ENCODE peak calls at places on chromosomes 13 and 19, in ten cellular contexts. E, Q, T, C, L, Z, W, S, K and O are unnamed samples.
A peak's percentile ranks its signal among the peaks of the same experiment; 100 is the strongest.

GRCh38 chr19:51094696-51095279 is 12.1 kb upstream of the KLK14 start:
- DNase-seq in E (peak; percentile 27), Q (no peak), T (peak; percentile 60), C (peak; percentile 72), L (no peak), Z (peak; percentile 89), W (peak; percentile 51), S (no peak), K (no peak), O (no peak)

GRCh38 chr19:38412491-38412890 is 9.6 kb downstream of the FAM98C start:
- DNase-seq in E (no peak), Q (no peak), T (no peak), C (no peak), L (no peak), Z (no peak), W (no peak), S (no peak), K (no peak), O (no peak)

GRCh38 chr13:113835461-113836274 is 28.2 kb downstream of the GAS6 start:
- DNase-seq in E (no peak), Q (peak; percentile 79), T (peak; percentile 30), C (no peak), L (no peak), Z (peak; percentile 56), W (peak; percentile 70), S (peak; percentile 75), K (no peak), O (no peak)

GRCh38 chr13:106602178-106602577 is 34.2 kb upstream of the ARGLU1 start:
- DNase-seq in E (no peak), Q (no peak), T (no peak), C (no peak), L (no peak), Z (no peak), W (no peak), S (no peak), K (no peak), O (peak; percentile 68)

GRCh38 chr19:8209965-8210659 is 942 bp downstream of the CERS4 start:
- DNase-seq in E (no peak), Q (no peak), T (no peak), C (no peak), L (no peak), Z (no peak), W (no peak), S (no peak), K (no peak), O (no peak)

GRCh38 chr13:71677114-71677513 is 189.9 kb downstream of the DACH1 start:
- DNase-seq in E (no peak), Q (no peak), T (no peak), C (no peak), L (no peak), Z (no peak), W (no peak), S (no peak), K (no peak), O (no peak)

GRCh38 chr13:99432637-99433542 is 68.4 kb upstream of the TM9SF2 start:
- DNase-seq in E (peak; percentile 57), Q (peak; percentile 73), T (peak; percentile 91), C (peak; percentile 49), L (peak; percentile 34), Z (no peak), W (peak; percentile 80), S (peak; percentile 36), K (no peak), O (peak; percentile 40)

GRCh38 chr13:24716446-24716845 is 36.2 kb downstream of the ATP12A start:
- DNase-seq in E (no peak), Q (no peak), T (peak; percentile 83), C (no peak), L (no peak), Z (no peak), W (no peak), S (no peak), K (no peak), O (no peak)

GRCh38 chr13:25186187-25186586 is 14.1 kb upstream of the AMER2 start:
- DNase-seq in E (no peak), Q (no peak), T (no peak), C (no peak), L (no peak), Z (no peak), W (no peak), S (no peak), K (no peak), O (no peak)

GRCh38 chr13:105863300-105863699 is 672.2 kb downstream of the EFNB2 start:
- DNase-seq in E (no peak), Q (no peak), T (no peak), C (no peak), L (no peak), Z (no peak), W (no peak), S (no peak), K (no peak), O (no peak)

GRCh38 chr13:78603240-78603947 is at the start of gene POU4F1:
- DNase-seq in E (no peak), Q (peak; percentile 11), T (peak; percentile 88), C (peak; percentile 81), L (peak; percentile 47), Z (peak; percentile 90), W (no peak), S (peak; percentile 26), K (peak; percentile 7), O (peak; percentile 62)

GRCh38 chr13:79227418-79227817 is 178.6 kb downstream of the RBM26 start:
- DNase-seq in E (no peak), Q (no peak), T (no peak), C (no peak), L (no peak), Z (no peak), W (no peak), S (no peak), K (no peak), O (no peak)

GRCh38 chr13:98207411-98207810 is 30.3 kb upstream of the RNF113B start:
- DNase-seq in E (no peak), Q (peak; percentile 55), T (no peak), C (no peak), L (no peak), Z (no peak), W (no peak), S (no peak), K (no peak), O (no peak)

GRCh38 chr13:85806553-85807175 is 7.4 kb upstream of the SLITRK6 start:
- DNase-seq in E (no peak), Q (peak; percentile 61), T (peak; percentile 40), C (peak; percentile 24), L (peak; percentile 21), Z (peak; percentile 17), W (peak; percentile 85), S (peak; percentile 85), K (peak; percentile 2), O (no peak)

GRCh38 chr13:25292301-25292700 is 5.0 kb upstream of the MTMR6 start:
- DNase-seq in E (peak; percentile 78), Q (peak; percentile 47), T (peak; percentile 48), C (no peak), L (peak; percentile 25), Z (peak; percentile 30), W (no peak), S (peak; percentile 27), K (no peak), O (peak; percentile 20)

DNA sequence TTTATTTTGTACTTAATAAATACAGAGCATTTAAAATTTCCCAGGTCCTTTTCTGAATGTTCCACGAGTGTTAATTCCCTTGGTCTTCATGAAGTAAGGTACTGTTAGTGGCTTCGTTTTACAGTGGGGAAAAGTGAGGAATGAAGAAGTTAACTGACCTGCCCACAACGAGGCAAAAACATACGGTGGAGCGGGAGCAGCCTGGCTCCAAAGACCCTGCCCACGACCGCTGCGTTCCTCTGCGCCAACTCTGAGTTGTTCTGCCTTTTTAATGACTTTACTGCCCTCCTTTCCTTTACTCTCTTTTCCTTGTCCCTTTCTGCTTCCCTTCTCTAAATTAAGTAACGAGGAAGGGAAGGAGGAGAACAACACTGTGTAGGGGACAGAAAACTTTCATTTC is 392.9 kb downstream of the PCDH9 start:
- DNase-seq in E (no peak), Q (no peak), T (no peak), C (no peak), L (no peak), Z (no peak), W (no peak), S (no peak), K (no peak), O (no peak)
- H3K4me3 ChIP-seq in E (no peak overlapping the region), Q (no peak overlapping the region), T (no peak overlapping the region), C (no peak overlapping the region), L (no peak overlapping the region), Z (no peak overlapping the region), W (no peak overlapping the region), S (no peak overlapping the region), K (no peak overlapping the region), O (no peak overlapping the region)

GRCh38 chr13:36848228-36848982 is 29.4 kb downstream of the RFXAP start:
- DNase-seq in E (no peak), Q (peak; percentile 19), T (peak; percentile 43), C (no peak), L (no peak), Z (peak; percentile 17), W (no peak), S (no peak), K (no peak), O (no peak)
- H3K9ac ChIP-seq in E (no peak overlapping the region), Q (no peak overlapping the region), T (no peak overlapping the region), C (no peak overlapping the region), L (no peak overlapping the region), Z (no peak overlapping the region), W (no peak overlapping the region), S (no peak overlapping the region), K (no peak overlapping the region), O (no peak overlapping the region)

GRCh38 chr13:73394066-73394465 is 335.3 kb downstream of the KLF5 start:
- DNase-seq in E (no peak), Q (no peak), T (no peak), C (no peak), L (peak; percentile 27), Z (no peak), W (no peak), S (no peak), K (no peak), O (no peak)

GRCh38 chr13:73385848-73386247 is 327.0 kb downstream of the KLF5 start:
- DNase-seq in E (no peak), Q (no peak), T (no peak), C (no peak), L (no peak), Z (no peak), W (no peak), S (no peak), K (no peak), O (no peak)

GRCh38 chr13:73390100-73390499 is 331.3 kb downstream of the KLF5 start:
- DNase-seq in E (no peak), Q (no peak), T (no peak), C (no peak), L (peak; percentile 65), Z (no peak), W (no peak), S (no peak), K (no peak), O (no peak)

GRCh38 chr13:73387318-73387717 is 328.5 kb downstream of the KLF5 start:
- DNase-seq in E (no peak), Q (no peak), T (no peak), C (no peak), L (no peak), Z (no peak), W (no peak), S (no peak), K (no peak), O (no peak)

GRCh38 chr13:73388586-73388985 is 329.8 kb downstream of the KLF5 start:
- DNase-seq in E (no peak), Q (no peak), T (no peak), C (no peak), L (no peak), Z (no peak), W (no peak), S (no peak), K (no peak), O (no peak)
- H3K4me3 ChIP-seq in E (no peak overlapping the region), Q (no peak overlapping the region), T (no peak overlapping the region), C (no peak overlapping the region), L (no peak overlapping the region), Z (no peak overlapping the region), W (no peak overlapping the region), S (no peak overlapping the region), K (no peak overlapping the region), O (no peak overlapping the region)

GRCh38 chr19:2494447-2495129 is 18.7 kb downstream of the GADD45B start:
- DNase-seq in E (no peak), Q (peak; percentile 79), T (peak; percentile 67), C (no peak), L (peak; percentile 43), Z (peak; percentile 88), W (peak; percentile 95), S (peak; percentile 82), K (no peak), O (peak; percentile 76)
- H3K9ac ChIP-seq in E (no peak overlapping the region), Q (peak overlapping the region; percentile 51), T (peak overlapping the region; percentile 76), C (peak overlapping the region; percentile 89), L (no peak overlapping the region), Z (peak overlapping the region; percentile 80), W (peak overlapping the region; percentile 86), S (peak overlapping the region; percentile 67), K (peak overlapping the region; percentile 54), O (peak overlapping the region; percentile 79)